ENCODE peak calls at places on chromosomes 16 and 17, in seven cellular contexts. One of them, this sample, is unnamed.
A peak's percentile ranks its signal among the peaks of the same experiment; 100 is the strongest.

GRCh38 chr17:67801626-67802175 is 23.6 kb upstream of the BPTF start:
- DNase-seq in ELR: no peak
- DNase-seq in GM13976: no peak
- DNase-seq in anterior cingulate cortex: no peak
- DNase-seq in hippocampal formation: no peak
- DNase-seq in cardiac muscle cell: no peak
- DNase-seq in glomerular endothelial cell: no peak
- DNase-seq in this sample: no peak

GRCh38 chr17:35467824-35468223 is 19.3 kb upstream of the SLFN13 start:
- DNase-seq in glomerular endothelial cell: no peak
- DNase-seq in GM13976: no peak
- DNase-seq in cardiac muscle cell: no peak
- DNase-seq in hippocampal formation: no peak
- DNase-seq in anterior cingulate cortex: no peak
- DNase-seq in ELR: no peak
- DNase-seq in this sample: no peak

GRCh38 chr16:89359296-89360147 is 130.8 kb downstream of the ANKRD11 start:
- DNase-seq in GM13976: no peak
- DNase-seq in hippocampal formation: no peak
- DNase-seq in ELR: no peak
- DNase-seq in glomerular endothelial cell: no peak
- DNase-seq in cardiac muscle cell: no peak
- DNase-seq in anterior cingulate cortex: no peak
- DNase-seq in this sample: no peak

GRCh38 chr17:28368915-28369683 is 1.0 kb downstream of the VTN start:
- DNase-seq in glomerular endothelial cell: no peak
- DNase-seq in ELR: no peak
- DNase-seq in hippocampal formation: no peak
- DNase-seq in GM13976: no peak
- DNase-seq in cardiac muscle cell: no peak
- DNase-seq in anterior cingulate cortex: no peak
- DNase-seq in this sample: no peak

GRCh38 chr17:76688165-76688622 is 22.6 kb downstream of the MXRA7 start:
- DNase-seq in cardiac muscle cell: no peak
- DNase-seq in anterior cingulate cortex: no peak
- DNase-seq in ELR: peak; percentile 62
- DNase-seq in glomerular endothelial cell: no peak
- DNase-seq in GM13976: no peak
- DNase-seq in hippocampal formation: no peak
- DNase-seq in this sample: no peak

GRCh38 chr16:47965439-47965838 is 190.4 kb downstream of the ABCC12 start:
- DNase-seq in cardiac muscle cell: no peak
- DNase-seq in ELR: peak; percentile 20
- DNase-seq in GM13976: no peak
- DNase-seq in hippocampal formation: no peak
- DNase-seq in glomerular endothelial cell: no peak
- DNase-seq in anterior cingulate cortex: peak; percentile 22
- DNase-seq in this sample: no peak

GRCh38 chr16:3074860-3075545 is 9.6 kb downstream of the IL32 start:
- DNase-seq in anterior cingulate cortex: no peak
- DNase-seq in ELR: no peak
- DNase-seq in glomerular endothelial cell: no peak
- DNase-seq in hippocampal formation: no peak
- DNase-seq in cardiac muscle cell: no peak
- DNase-seq in GM13976: peak; percentile 80
- DNase-seq in this sample: peak; percentile 97

GRCh38 chr16:68272501-68273209 is 8.3 kb downstream of the SLC7A6 start:
- DNase-seq in GM13976: peak; percentile 18
- DNase-seq in cardiac muscle cell: no peak
- DNase-seq in hippocampal formation: no peak
- DNase-seq in ELR: no peak
- DNase-seq in anterior cingulate cortex: no peak
- DNase-seq in glomerular endothelial cell: no peak
- DNase-seq in this sample: no peak

GRCh38 chr16:57266531-57267268 is 17.8 kb downstream of the PLLP start:
- DNase-seq in anterior cingulate cortex: no peak
- DNase-seq in GM13976: peak; percentile 42
- DNase-seq in glomerular endothelial cell: no peak
- DNase-seq in cardiac muscle cell: no peak
- DNase-seq in ELR: no peak
- DNase-seq in hippocampal formation: no peak
- DNase-seq in this sample: peak; percentile 62

GRCh38 chr16:73730496-73731090 is 566.0 kb upstream of the PSMD7 start:
- DNase-seq in hippocampal formation: no peak
- DNase-seq in ELR: no peak
- DNase-seq in cardiac muscle cell: no peak
- DNase-seq in anterior cingulate cortex: no peak
- DNase-seq in glomerular endothelial cell: no peak
- DNase-seq in GM13976: no peak
- DNase-seq in this sample: no peak

GRCh38 chr16:88645455-88645854 is 5.4 kb downstream of the CYBA start:
- DNase-seq in cardiac muscle cell: no peak
- DNase-seq in ELR: no peak
- DNase-seq in GM13976: no peak
- DNase-seq in anterior cingulate cortex: no peak
- DNase-seq in hippocampal formation: no peak
- DNase-seq in glomerular endothelial cell: no peak
- DNase-seq in this sample: no peak

GRCh38 chr17:1713878-1714487 is 3.8 kb upstream of the TLCD2 start:
- DNase-seq in hippocampal formation: no peak
- DNase-seq in ELR: peak; percentile 71
- DNase-seq in GM13976: no peak
- DNase-seq in anterior cingulate cortex: no peak
- DNase-seq in glomerular endothelial cell: no peak
- DNase-seq in cardiac muscle cell: peak; percentile 70
- DNase-seq in this sample: peak; percentile 43

GRCh38 chr17:6254036-6254435 is 180.9 kb downstream of the AIPL1 start:
- DNase-seq in GM13976: no peak
- DNase-seq in ELR: no peak
- DNase-seq in cardiac muscle cell: no peak
- DNase-seq in hippocampal formation: no peak
- DNase-seq in glomerular endothelial cell: no peak
- DNase-seq in anterior cingulate cortex: no peak
- DNase-seq in this sample: no peak

GRCh38 chr17:74671031-74671771 is 41.5 kb downstream of the CD300LF start:
- DNase-seq in cardiac muscle cell: peak; percentile 95
- DNase-seq in ELR: peak; percentile 42
- DNase-seq in anterior cingulate cortex: peak; percentile 57
- DNase-seq in hippocampal formation: peak; percentile 35
- DNase-seq in glomerular endothelial cell: peak; percentile 29
- DNase-seq in GM13976: peak; percentile 61
- DNase-seq in this sample: peak; percentile 79

GRCh38 chr17:68290955-68291835 is at the start of the genes ARSG and SLC16A6:
- DNase-seq in GM13976: peak; percentile 90
- DNase-seq in glomerular endothelial cell: no peak
- DNase-seq in cardiac muscle cell: peak; percentile 84
- DNase-seq in ELR: peak; percentile 78
- DNase-seq in anterior cingulate cortex: peak; percentile 52
- DNase-seq in hippocampal formation: no peak
- DNase-seq in this sample: peak; percentile 42

GRCh38 chr17:58531661-58532554 is 17.5 kb upstream of the MTMR4 start:
- DNase-seq in glomerular endothelial cell: no peak
- DNase-seq in hippocampal formation: peak; percentile 75
- DNase-seq in ELR: peak; percentile 69
- DNase-seq in anterior cingulate cortex: peak; percentile 77
- DNase-seq in cardiac muscle cell: peak; percentile 84
- DNase-seq in GM13976: peak; percentile 83
- DNase-seq in this sample: peak; percentile 30

GRCh38 chr16:27461483-27462171 is 59.7 kb downstream of the IL21R start:
- DNase-seq in glomerular endothelial cell: no peak
- DNase-seq in anterior cingulate cortex: no peak
- DNase-seq in GM13976: no peak
- DNase-seq in ELR: no peak
- DNase-seq in cardiac muscle cell: no peak
- DNase-seq in hippocampal formation: no peak
- DNase-seq in this sample: no peak

GRCh38 chr16:70770968-70771552 is 29.9 kb downstream of the VAC14 start:
- DNase-seq in hippocampal formation: peak; percentile 42
- DNase-seq in ELR: peak; percentile 75
- DNase-seq in glomerular endothelial cell: no peak
- DNase-seq in anterior cingulate cortex: peak; percentile 67
- DNase-seq in cardiac muscle cell: peak; percentile 66
- DNase-seq in GM13976: peak; percentile 76
- DNase-seq in this sample: peak; percentile 63

GRCh38 chr17:37488607-37489196 is 989 bp upstream of the DUSP14 start:
- DNase-seq in GM13976: peak; percentile 59
- DNase-seq in cardiac muscle cell: peak; percentile 44
- DNase-seq in ELR: peak; percentile 98
- DNase-seq in anterior cingulate cortex: no peak
- DNase-seq in glomerular endothelial cell: peak; percentile 55
- DNase-seq in hippocampal formation: no peak
- DNase-seq in this sample: peak; percentile 64

GRCh38 chr16:69932691-69933392 is 18.3 kb upstream of the CLEC18A start:
- DNase-seq in anterior cingulate cortex: no peak
- DNase-seq in ELR: no peak
- DNase-seq in GM13976: no peak
- DNase-seq in hippocampal formation: no peak
- DNase-seq in glomerular endothelial cell: no peak
- DNase-seq in cardiac muscle cell: no peak
- DNase-seq in this sample: no peak

This sample was measured in KBM-7.